ENCODE peak calls at places on chromosomes 7 and 10, in four cellular contexts. G is HCT116, V is suprapubic skin, C is gastrocnemius medialis. D is an unnamed sample.

GRCh38 chr10:70589762-70590662 is 12.5 kb downstream of the PRF1 start:
- DNase-seq in G (no peak), V (no peak), C (no peak), D (no peak)

GRCh38 chr7:131026297-131027003 is 292.4 kb upstream of the KLF14 start:
- DNase-seq in G (no peak), V (no peak), C (no peak), D (no peak)

GRCh38 chr10:112981553-112981952 is 31.5 kb downstream of the TCF7L2 start:
- DNase-seq in G (no peak), V (no peak), C (no peak), D (no peak)

GRCh38 chr10:20596065-20596760 is 300.9 kb downstream of the NEBL start:
- DNase-seq in G (no peak), V (no peak), C (no peak), D (no peak)

GRCh38 chr10:119687192-119688032 is 36.2 kb downstream of the BAG3 start:
- DNase-seq in G (no peak), V (no peak), C (no peak), D (no peak)

GRCh38 chr7:7148799-7149481 is 33.4 kb upstream of the C1GALT1 start:
- DNase-seq in G (no peak), V (no peak), C (no peak), D (no peak)

GRCh38 chr7:130488376-130489139 is 3.3 kb upstream of the MEST start:
- DNase-seq in G (no peak), V (no peak), C (no peak), D (no peak)

GRCh38 chr10:121418126-121418777 is 180.0 kb downstream of the FGFR2 start:
- DNase-seq in G (peak; percentile 52), V (no peak), C (no peak), D (no peak)

GRCh38 chr7:977326-978048 is 2.1 kb upstream of the COX19 start:
- DNase-seq in G (no peak), V (no peak), C (no peak), D (peak; percentile 87)

GRCh38 chr7:145169908-145170307 is 334.1 kb upstream of the TPK1 start:
- DNase-seq in G (no peak), V (no peak), C (no peak), D (no peak)

GRCh38 chr10:88116491-88116890 is 253.1 kb downstream of the PTEN start:
- DNase-seq in G (no peak), V (no peak), C (no peak), D (no peak)

GRCh38 chr10:131452926-131453771 is 141.6 kb upstream of the TCERG1L start:
- DNase-seq in G (no peak), V (no peak), C (no peak), D (no peak)

GRCh38 chr7:101373812-101374612 is 11.3 kb downstream of the COL26A1 start:
- DNase-seq in G (no peak), V (no peak), C (no peak), D (no peak)

GRCh38 chr7:142556745-142557144 is 192.5 kb upstream of the PRSS1 start:
- DNase-seq in G (peak; percentile 71), V (peak; percentile 71), C (peak; percentile 84), D (peak; percentile 78)

GRCh38 chr10:5433182-5433581 is 20.8 kb downstream of the NET1 start:
- DNase-seq in G (no peak), V (no peak), C (no peak), D (no peak)

GRCh38 chr10:125102821-125103220 is 57.5 kb downstream of the CTBP2 start:
- DNase-seq in G (no peak), V (no peak), C (no peak), D (no peak)

GRCh38 chr7:134770676-134771075 is 8.8 kb upstream of the CALD1 start:
- DNase-seq in G (no peak), V (no peak), C (no peak), D (no peak)

GRCh38 chr10:17226891-17227303 is 1.1 kb upstream of the VIM start:
- DNase-seq in G (no peak), V (peak; percentile 77), C (no peak), D (no peak)

GRCh38 chr7:77427996-77428603 is 12.0 kb upstream of the GSAP start:
- DNase-seq in G (no peak), V (no peak), C (no peak), D (no peak)

GRCh38 chr7:105760549-105761447 is 115.6 kb downstream of the ATXN7L1 start:
- DNase-seq in G (no peak), V (no peak), C (no peak), D (no peak)

GRCh38 chr10:90658791-90659190 is 199.0 kb downstream of the HTR7 start:
- DNase-seq in G (peak; percentile 3), V (no peak), C (no peak), D (no peak)

GRCh38 chr7:152751449-152752141 is 8.0 kb upstream of the ACTR3B start:
- DNase-seq in G (no peak), V (no peak), C (no peak), D (no peak)

GRCh38 chr10:132388901-132389630 is 7.9 kb upstream of the PWWP2B start:
- DNase-seq in G (no peak), V (peak; percentile 83), C (peak; percentile 41), D (peak; percentile 60)

GRCh38 chr10:125137601-125138438 is 22.5 kb downstream of the CTBP2 start:
- DNase-seq in G (no peak), V (no peak), C (peak; percentile 59), D (no peak)

GRCh38 chr10:96298362-96298761 is 5.9 kb upstream of the DNTT start:
- DNase-seq in G (no peak), V (no peak), C (no peak), D (no peak)

GRCh38 chr7:126026421-126027088 is 1096.9 kb upstream of the POT1 start:
- DNase-seq in G (peak; percentile 4), V (no peak), C (no peak), D (no peak)

GRCh38 chr7:27737591-27737990 is 2.4 kb upstream of the TAX1BP1 start:
- DNase-seq in G (no peak), V (no peak), C (no peak), D (no peak)

GRCh38 chr7:27737178-27737577 is 2.8 kb upstream of the TAX1BP1 start:
- DNase-seq in G (no peak), V (no peak), C (no peak), D (no peak)

GRCh38 chr7:27739914-27740448 is at the start of gene TAX1BP1:
- DNase-seq in G (peak; percentile 87), V (peak; percentile 97), C (peak; percentile 93), D (peak; percentile 97)

GRCh38 chr7:27739301-27739913 is 555 bp upstream of the TAX1BP1 start:
- DNase-seq in G (no peak), V (no peak), C (no peak), D (no peak)

DNA sequence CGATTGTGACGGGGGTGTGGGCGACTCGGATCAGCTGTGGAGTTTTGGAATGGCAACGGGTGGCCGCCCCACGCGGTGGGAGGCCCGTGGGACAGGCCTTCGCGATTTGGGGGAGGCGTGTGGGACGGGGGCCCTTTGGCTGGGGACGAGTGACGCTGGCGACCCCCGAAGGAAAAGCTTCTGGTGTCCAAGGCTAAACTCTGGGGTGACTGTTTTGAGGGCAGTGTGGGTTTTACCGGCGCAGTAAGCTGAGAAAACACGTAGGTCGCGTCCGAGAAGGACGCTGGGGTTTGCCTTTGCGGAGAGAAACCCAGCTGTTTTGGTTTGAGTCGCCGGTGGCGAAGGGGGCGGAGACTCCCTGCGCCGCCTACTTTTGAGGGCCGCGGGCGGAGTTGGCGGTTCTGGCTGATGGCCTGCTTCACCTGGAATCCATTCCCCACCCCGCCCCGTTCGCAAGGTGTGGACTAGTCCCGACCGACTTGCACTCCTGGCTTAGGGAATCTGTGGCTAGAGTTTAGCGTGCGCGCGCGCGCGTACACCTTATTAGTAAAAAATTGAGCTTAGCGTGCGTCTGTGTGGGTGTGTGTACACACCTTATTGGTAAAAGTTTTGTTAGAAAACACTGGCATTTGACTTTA is 606 bp downstream of the TAX1BP1 start:
- DNase-seq in G (peak; percentile 88), V (peak; percentile 94), C (peak; percentile 86), D (peak; percentile 97)
- TF ChIP-seq POLR2A in G (no peak), V (no peak), C (no peak), D (peak; percentile 6)

DNA sequence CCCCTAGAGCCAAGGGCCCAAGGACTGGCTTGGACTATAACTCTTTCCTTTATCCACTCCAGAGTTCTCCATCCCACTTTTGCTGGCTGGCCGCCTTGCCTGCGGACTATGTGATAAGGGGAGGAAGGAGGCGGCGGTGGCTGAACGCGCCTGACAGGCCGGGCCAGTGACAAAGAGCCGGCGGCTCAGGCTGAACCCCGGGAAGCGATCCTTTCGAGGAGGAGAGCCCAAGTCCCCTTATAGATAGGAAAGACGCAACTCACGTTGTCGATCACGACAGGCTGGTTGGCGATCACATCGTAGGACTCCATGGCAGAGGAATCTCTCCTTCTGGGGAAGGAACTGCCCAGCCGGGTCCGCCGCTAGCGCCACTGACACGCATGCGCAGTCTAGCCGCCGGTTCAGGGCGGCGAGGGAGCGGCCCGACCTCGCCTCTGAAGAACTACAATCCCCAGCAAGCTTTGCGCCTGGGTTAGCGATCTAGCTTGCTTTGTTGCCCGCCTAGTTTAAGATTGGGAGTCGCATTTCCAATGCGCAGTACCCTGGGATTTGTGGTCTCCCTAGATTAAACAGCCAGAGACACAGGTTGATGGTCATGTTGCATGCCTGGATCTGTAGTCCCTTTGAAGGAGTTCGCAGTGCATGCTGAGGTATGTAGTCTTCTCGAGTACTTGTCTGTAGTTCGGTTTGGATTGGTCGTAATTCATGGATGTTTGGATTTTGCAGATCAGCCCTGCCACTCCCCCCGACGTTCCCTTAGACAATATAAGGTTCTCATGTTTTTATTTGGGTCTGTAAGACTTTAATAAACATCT is at the start of gene ACTR1A:
- DNase-seq in G (peak; percentile 100), V (peak; percentile 97), C (peak; percentile 98), D (peak; percentile 96)
- TF ChIP-seq POLR2A in G (peak; percentile 87), V (no peak), C (peak; percentile 97), D (peak; percentile 65)

GRCh38 chr10:22170582-22170981 is 47.2 kb downstream of the EBLN1 start:
- DNase-seq in G (no peak), V (no peak), C (no peak), D (no peak)
- TF ChIP-seq POLR2A in G (no peak), V (no peak), C (no peak), D (no peak)

GRCh38 chr10:60943372-60944158 is 420 bp downstream of the RHOBTB1 start:
- DNase-seq in G (peak; percentile 3), V (peak; percentile 81), C (peak; percentile 78), D (peak; percentile 55)

GRCh38 chr10:60944910-60945297 is 919 bp upstream of the RHOBTB1 start:
- DNase-seq in G (no peak), V (no peak), C (peak; percentile 46), D (no peak)

GRCh38 chr10:60942604-60943269 is 1.2 kb downstream of the RHOBTB1 start:
- DNase-seq in G (no peak), V (peak; percentile 69), C (peak; percentile 48), D (peak; percentile 60)

GRCh38 chr10:60942134-60942533 is 1.9 kb downstream of the RHOBTB1 start:
- DNase-seq in G (no peak), V (no peak), C (no peak), D (no peak)

DNA sequence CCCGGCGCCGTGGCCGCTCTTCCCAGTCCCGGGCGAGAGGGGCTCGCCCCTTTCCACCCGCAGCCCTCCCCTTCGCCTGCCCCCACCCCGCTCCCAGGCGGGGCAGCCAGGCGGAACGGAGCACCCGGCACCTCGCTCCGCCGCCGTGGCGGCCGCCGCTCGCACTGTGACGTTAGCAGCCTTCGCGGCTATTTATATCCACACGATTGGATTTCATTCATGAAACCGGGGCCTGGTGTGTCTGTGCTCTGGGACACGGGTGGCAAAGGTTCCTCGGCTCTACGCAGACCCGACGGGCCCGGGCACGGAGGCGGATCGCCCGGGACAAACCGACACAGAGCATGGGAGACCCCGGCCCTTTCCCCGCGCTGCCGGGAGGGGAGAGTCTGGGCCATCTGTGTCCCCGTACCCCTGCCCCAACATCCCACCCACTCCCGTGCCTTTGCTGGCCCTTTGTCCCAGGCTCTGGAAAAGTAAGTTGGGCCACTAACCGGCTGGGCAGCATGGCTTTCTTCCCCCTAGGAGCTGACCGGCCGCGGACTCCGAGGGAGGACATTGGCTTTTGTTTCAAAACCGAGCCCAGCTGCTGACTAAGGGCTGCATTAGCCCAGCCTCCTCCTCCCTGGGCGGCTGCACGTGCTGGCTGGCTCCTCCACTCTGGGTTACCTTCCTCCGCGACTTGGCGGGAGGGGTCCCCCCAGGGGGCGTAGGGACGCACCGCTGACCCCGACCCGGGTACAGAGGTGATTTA is at the start of gene RHOBTB1:
- DNase-seq in G (no peak), V (peak; percentile 84), C (peak; percentile 87), D (peak; percentile 74)
- TF ChIP-seq POLR2A in G (no peak), V (peak; percentile 30), C (peak; percentile 98), D (peak; percentile 72)

D was measured in right lobe of liver.